ENCODE peak calls at places on chromosomes 2 and 18, in four cellular contexts. S is K562, D is IMR-90, N is HepG2. C is an unnamed sample.
A peak's percentile ranks its signal among the peaks of the same experiment; 100 is the strongest.

GRCh38 chr2:118657451-118657850 is 190.0 kb downstream of the EN1 start:
- DNase-seq in D (no peak), N (no peak), S (no peak), C (no peak)

GRCh38 chr2:204503869-204504268 is 41.4 kb upstream of the PARD3B start:
- DNase-seq in S (no peak), N (no peak), D (peak; percentile 79), C (no peak)

GRCh38 chr2:30204281-30204680 is 27.1 kb upstream of the LBH start:
- DNase-seq in S (no peak), D (no peak), N (no peak), C (no peak)

GRCh38 chr2:127083819-127084503 is 23.0 kb downstream of the BIN1 start:
- DNase-seq in S (no peak), N (no peak), D (peak; percentile 98), C (no peak)

GRCh38 chr18:4060427-4061281 is 394.5 kb downstream of the DLGAP1 start:
- DNase-seq in S (no peak), D (no peak), N (no peak), C (no peak)

GRCh38 chr2:215748446-215748845 is 264.9 kb downstream of the MREG start:
- DNase-seq in N (no peak), D (peak; percentile 32), S (no peak), C (no peak)

GRCh38 chr18:59047992-59048363 is 91.7 kb upstream of the SEC11C start:
- DNase-seq in D (no peak), N (no peak), S (no peak), C (no peak)

GRCh38 chr2:34096552-34097171 is 497.6 kb upstream of the FAM98A start:
- DNase-seq in D (peak; percentile 56), S (peak; percentile 14), N (peak; percentile 53), C (peak; percentile 65)

GRCh38 chr2:66596229-66596628 is 161.3 kb downstream of the MEIS1 start:
- DNase-seq in D (peak; percentile 79), S (no peak), N (no peak), C (no peak)

GRCh38 chr2:135473567-135473966 is 57.5 kb downstream of the ZRANB3 start:
- DNase-seq in S (peak; percentile 38), N (peak; percentile 57), D (peak; percentile 8), C (peak; percentile 3)
- TF ChIP-seq RAD21 in S (peak; percentile 70), N (peak; percentile 69), D (peak; percentile 66), C (peak; percentile 51)

GRCh38 chr2:28713582-28714292 is 37.9 kb upstream of the PPP1CB start:
- DNase-seq in N (no peak), D (peak; percentile 72), S (no peak), C (no peak)
- TF ChIP-seq MAZ in N (no peak), D (no peak), S (no peak), C (no peak)

DNA sequence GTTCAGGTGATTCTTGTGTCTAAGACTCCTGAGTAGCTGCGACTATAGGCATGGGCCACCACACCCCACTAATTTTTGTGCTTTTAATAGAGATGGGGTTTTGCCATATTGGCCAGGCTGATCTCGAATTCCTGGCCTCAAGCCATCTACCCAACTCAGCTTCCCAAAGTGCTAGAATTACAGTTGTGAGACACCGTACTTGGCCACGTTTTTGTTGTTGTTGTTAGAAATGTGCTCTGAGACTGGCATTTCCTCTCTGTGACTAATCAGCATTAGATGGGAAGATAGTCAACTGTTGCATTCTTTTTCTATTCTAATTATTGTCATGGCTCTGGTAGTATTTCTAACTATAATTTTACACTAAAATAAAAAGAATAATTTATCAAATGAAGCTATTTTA is 191.7 kb downstream of the CAMKMT start:
- DNase-seq in N (no peak), D (peak; percentile 15), S (no peak), C (no peak)
- TF ChIP-seq RAD21 in N (no peak), D (no peak), S (no peak), C (no peak)

GRCh38 chr2:219656523-219656922 is 29.1 kb downstream of the SLC4A3 start:
- DNase-seq in S (no peak), D (peak; percentile 58), N (no peak), C (no peak)
- TF ChIP-seq MAZ in S (no peak), D (no peak), N (no peak), C (no peak)

GRCh38 chr2:85938456-85938855 is 49.7 kb upstream of the ST3GAL5 start:
- DNase-seq in D (no peak), N (no peak), S (no peak), C (no peak)
- TF ChIP-seq RAD21 in D (no peak), N (no peak), S (no peak), C (no peak)

GRCh38 chr2:158969162-158969716 is 799 bp downstream of the TANC1 start:
- DNase-seq in S (no peak), D (no peak), N (no peak), C (peak; percentile 27)

GRCh38 chr2:158967114-158967730 is 1.2 kb upstream of the TANC1 start:
- DNase-seq in N (no peak), D (no peak), S (no peak), C (no peak)

GRCh38 chr2:158966321-158966720 is 2.1 kb upstream of the TANC1 start:
- DNase-seq in D (peak; percentile 50), N (no peak), S (no peak), C (no peak)

GRCh38 chr2:158968396-158969161 is at the start of gene TANC1:
- DNase-seq in S (peak; percentile 61), N (peak; percentile 77), D (peak; percentile 90), C (peak; percentile 72)

DNA sequence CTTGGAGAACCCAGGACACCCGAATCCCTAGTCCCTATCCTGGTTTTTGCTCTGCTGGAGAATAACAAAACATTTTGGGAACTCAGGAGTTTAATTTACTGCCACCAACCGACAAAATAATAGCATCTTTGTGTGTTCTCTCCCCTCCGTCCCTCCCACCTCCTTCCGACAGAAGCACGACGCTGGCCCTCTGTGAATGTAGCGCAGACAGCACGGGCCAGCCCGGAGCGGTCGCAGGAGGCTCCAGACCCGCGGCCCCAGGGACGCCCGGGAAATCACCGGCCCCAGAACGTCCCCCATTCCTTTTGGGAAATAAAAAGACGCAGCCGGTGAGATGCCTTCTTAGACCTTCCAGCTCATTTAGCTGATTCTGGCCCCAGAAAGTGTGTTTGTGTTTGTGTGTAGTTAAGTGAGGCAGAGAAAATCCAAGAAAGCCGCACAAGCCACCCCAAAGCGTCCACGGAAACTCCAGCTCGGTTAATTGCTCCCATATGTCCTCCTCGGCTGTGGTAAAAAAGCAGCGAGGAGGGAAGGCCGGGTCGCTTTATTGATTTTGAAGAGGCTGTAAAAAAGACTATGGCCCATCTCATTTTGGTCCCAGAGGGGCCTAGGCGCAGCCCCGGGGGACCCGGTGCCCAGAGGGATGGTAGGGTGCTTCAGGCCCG is 577 bp upstream of the TANC1 start:
- DNase-seq in S (no peak), D (peak; percentile 66), N (no peak), C (no peak)
- TF ChIP-seq MAZ in S (no peak), D (no peak), N (no peak), C (no peak)